ENCODE peak calls at places on chromosomes 12 and 14, in six cellular contexts. Q, N, G, K, X and F are unnamed samples.

GRCh38 chr14:65103150-65103760 is 938 bp upstream of the MAX start:
- DNase-seq in Q (no peak), N (peak), G (peak), K (no peak), X (no peak), F (peak)

GRCh38 chr14:64948612-64949210 is 6.2 kb upstream of the GPX2 start:
- DNase-seq in Q (no peak), N (no peak), G (no peak), K (no peak), X (no peak), F (no peak)

GRCh38 chr12:16229676-16230075 is 47.8 kb downstream of the SLC15A5 start:
- DNase-seq in Q (no peak), N (no peak), G (no peak), K (no peak), X (no peak), F (no peak)

GRCh38 chr14:44937547-44937946 is 24.2 kb downstream of the KLHL28 start:
- DNase-seq in Q (no peak), N (no peak), G (no peak), K (no peak), X (no peak), F (no peak)

GRCh38 chr14:35985504-35986218 is 159.5 kb downstream of the BRMS1L start:
- DNase-seq in Q (no peak), N (no peak), G (no peak), K (no peak), X (no peak), F (no peak)

GRCh38 chr14:59272633-59273032 is 84.2 kb downstream of the DAAM1 start:
- DNase-seq in Q (no peak), N (no peak), G (no peak), K (no peak), X (no peak), F (no peak)

GRCh38 chr14:22382955-22383354 is 206.1 kb downstream of the DAD1 start:
- DNase-seq in Q (no peak), N (no peak), G (no peak), K (no peak), X (no peak), F (no peak)

GRCh38 chr14:68947802-68948201 is 31.3 kb downstream of the ACTN1 start:
- DNase-seq in Q (no peak), N (no peak), G (no peak), K (no peak), X (peak), F (no peak)

GRCh38 chr12:6567112-6567680 is 895 bp downstream of the NOP2 start:
- DNase-seq in Q (no peak), N (no peak), G (no peak), K (no peak), X (no peak), F (no peak)

GRCh38 chr14:22378181-22378580 is 210.8 kb downstream of the DAD1 start:
- DNase-seq in Q (no peak), N (no peak), G (no peak), K (no peak), X (no peak), F (no peak)

GRCh38 chr12:3805058-3805457 is 52.1 kb upstream of the CRACR2A start:
- DNase-seq in Q (no peak), N (no peak), G (no peak), K (no peak), X (no peak), F (no peak)

GRCh38 chr14:39232554-39233415 is 930 bp upstream of the MIA2 start:
- DNase-seq in Q (peak), N (no peak), G (peak), K (peak), X (no peak), F (no peak)

GRCh38 chr14:22395803-22396202 is 193.2 kb downstream of the DAD1 start:
- DNase-seq in Q (no peak), N (no peak), G (no peak), K (no peak), X (no peak), F (no peak)

GRCh38 chr14:102591372-102591943 is 991 bp upstream of the RCOR1 start:
- DNase-seq in Q (peak), N (no peak), G (peak), K (peak), X (peak), F (no peak)

GRCh38 chr12:2743478-2743877 is 51.3 kb upstream of the FKBP4 start:
- DNase-seq in Q (no peak), N (no peak), G (no peak), K (no peak), X (no peak), F (no peak)

GRCh38 chr14:94028450-94028826 is 2.3 kb downstream of the OTUB2 start:
- DNase-seq in Q (peak), N (no peak), G (peak), K (peak), X (no peak), F (no peak)

GRCh38 chr14:31951638-31951964 is 125.5 kb upstream of the ARHGAP5 start:
- DNase-seq in Q (no peak), N (no peak), G (no peak), K (no peak), X (no peak), F (no peak)

GRCh38 chr14:96584199-96584906 is 82.2 kb downstream of the PAPOLA start:
- DNase-seq in Q (peak), N (peak), G (peak), K (no peak), X (no peak), F (peak)

GRCh38 chr12:105523164-105524057 is 192.9 kb downstream of the C12orf75 start:
- DNase-seq in Q (no peak), N (no peak), G (no peak), K (no peak), X (peak), F (no peak)